ENCODE peak calls at places on chromosomes 4 and X, in ten cellular contexts. J is sigmoid colon, A is T-helper 9 cell, T is PC-9, G is NCI-H1105, M is brain microvascular endothelial cell, U is ovary, F is NCI-H1092 treated with DMSO at 0.1 percent for 48 hours, H is hepatocyte, C is T follicular helper cell. Q is an unnamed sample.

GRCh38 chr4:21134994-21135393 is 434.7 kb downstream of the PACRGL start:
- DNase-seq in J (no peak), A (no peak), T (no peak), G (peak), M (no peak), U (no peak), F (peak), H (peak), C (no peak), Q (no peak)

GRCh38 chr4:56655209-56655626 is 25.9 kb downstream of the HOPX start:
- DNase-seq in J (peak), A (peak), T (no peak), G (peak), M (no peak), U (peak), F (peak), H (peak), C (no peak), Q (no peak)

GRCh38 chr4:122313001-122313400 is 65.8 kb upstream of the ADAD1 start:
- DNase-seq in J (no peak), A (no peak), T (no peak), G (no peak), M (no peak), U (no peak), F (no peak), H (no peak), C (no peak), Q (no peak)

GRCh38 chr4:121307441-121308327 is 73.1 kb downstream of the QRFPR start:
- DNase-seq in J (no peak), A (peak), T (no peak), G (peak), M (peak), U (no peak), F (peak), H (peak), C (peak), Q (peak)

GRCh38 chr4:167930171-167930570 is 162.2 kb upstream of the ANXA10 start:
- DNase-seq in J (no peak), A (no peak), T (no peak), G (no peak), M (no peak), U (no peak), F (no peak), H (no peak), C (no peak), Q (no peak)

GRCh38 chr4:70544279-70544870 is 26.0 kb downstream of the AMTN start:
- DNase-seq in J (no peak), A (no peak), T (no peak), G (no peak), M (peak), U (no peak), F (no peak), H (peak), C (no peak), Q (no peak)

GRCh38 chr4:56293121-56293520 is 94.2 kb downstream of the AASDH start:
- DNase-seq in J (no peak), A (no peak), T (no peak), G (no peak), M (no peak), U (no peak), F (no peak), H (no peak), C (no peak), Q (no peak)

GRCh38 chrX:83916525-83916924 is 55.6 kb downstream of the CYLC1 start:
- DNase-seq in J (no peak), A (no peak), T (no peak), G (no peak), M (no peak), U (no peak), F (peak), H (peak), C (no peak), Q (no peak)

GRCh38 chr4:86688026-86688425 is 93.9 kb downstream of the PTPN13 start:
- DNase-seq in J (no peak), A (no peak), T (no peak), G (no peak), M (no peak), U (no peak), F (no peak), H (no peak), C (no peak), Q (no peak)

GRCh38 chrX:7985568-7985967 is 58.4 kb upstream of the PNPLA4 start:
- DNase-seq in J (no peak), A (no peak), T (no peak), G (no peak), M (no peak), U (no peak), F (no peak), H (no peak), C (no peak), Q (no peak)

GRCh38 chr4:7772708-7773385 is 166.8 kb downstream of the AFAP1 start:
- DNase-seq in J (peak), A (no peak), T (no peak), G (no peak), M (no peak), U (peak), F (no peak), H (no peak), C (no peak), Q (no peak)

GRCh38 chr4:142719854-142720541 is 126.1 kb downstream of the INPP4B start:
- DNase-seq in J (no peak), A (no peak), T (peak), G (no peak), M (no peak), U (no peak), F (no peak), H (peak), C (no peak), Q (no peak)

GRCh38 chr4:10625130-10625529 is 59.4 kb downstream of the CLNK start:
- DNase-seq in J (no peak), A (no peak), T (no peak), G (no peak), M (no peak), U (no peak), F (peak), H (peak), C (no peak), Q (no peak)

GRCh38 chr4:165439344-165439743 is 60.5 kb downstream of the CPE start:
- DNase-seq in J (no peak), A (no peak), T (peak), G (no peak), M (no peak), U (no peak), F (peak), H (no peak), C (no peak), Q (no peak)

GRCh38 chr4:8537041-8537461 is 43.1 kb upstream of the GPR78 start:
- DNase-seq in J (peak), A (no peak), T (peak), G (peak), M (peak), U (peak), F (peak), H (peak), C (no peak), Q (peak)

GRCh38 chr4:98673978-98674377 is 15.6 kb upstream of the TSPAN5 start:
- DNase-seq in J (no peak), A (no peak), T (no peak), G (no peak), M (no peak), U (no peak), F (no peak), H (no peak), C (no peak), Q (no peak)

GRCh38 chrX:139203681-139204575 is 326.6 kb upstream of the F9 start:
- DNase-seq in J (no peak), A (no peak), T (no peak), G (no peak), M (no peak), U (peak), F (peak), H (peak), C (no peak), Q (no peak)

GRCh38 chr4:185256444-185256843 is 47.0 kb downstream of the SNX25 start:
- DNase-seq in J (no peak), A (peak), T (no peak), G (no peak), M (peak), U (no peak), F (no peak), H (no peak), C (no peak), Q (no peak)

GRCh38 chr4:1206299-1207156 is 34.1 kb upstream of the SPON2 start:
- DNase-seq in J (peak), A (no peak), T (no peak), G (no peak), M (no peak), U (peak), F (no peak), H (no peak), C (no peak), Q (no peak)

GRCh38 chr4:81486502-81486901 is 14.8 kb upstream of the RASGEF1B start:
- DNase-seq in J (no peak), A (no peak), T (no peak), G (no peak), M (no peak), U (no peak), F (no peak), H (no peak), C (no peak), Q (no peak)

GRCh38 chr4:97013309-97014106 is 1129.8 kb downstream of the STPG2 start:
- DNase-seq in J (no peak), A (no peak), T (no peak), G (no peak), M (no peak), U (no peak), F (no peak), H (peak), C (no peak), Q (no peak)

GRCh38 chr4:139392797-139393196 is 61.1 kb upstream of the RAB33B start:
- DNase-seq in J (no peak), A (no peak), T (no peak), G (no peak), M (no peak), U (no peak), F (no peak), H (no peak), C (no peak), Q (no peak)

GRCh38 chr4:23881052-23881501 is 8.8 kb downstream of the PPARGC1A start:
- DNase-seq in J (no peak), A (no peak), T (no peak), G (no peak), M (no peak), U (no peak), F (no peak), H (no peak), C (no peak), Q (no peak)

GRCh38 chr4:138007572-138007971 is 234.6 kb downstream of the SLC7A11 start:
- DNase-seq in J (no peak), A (no peak), T (no peak), G (no peak), M (no peak), U (no peak), F (no peak), H (no peak), C (no peak), Q (no peak)

GRCh38 chr4:86338521-86338920 is 21.3 kb downstream of the MAPK10 start:
- DNase-seq in J (no peak), A (no peak), T (no peak), G (no peak), M (no peak), U (no peak), F (no peak), H (no peak), C (no peak), Q (no peak)

GRCh38 chrX:141185366-141185765 is 8.4 kb upstream of the LDOC1 start:
- DNase-seq in J (no peak), A (no peak), T (no peak), G (no peak), M (no peak), U (no peak), F (no peak), H (no peak), C (no peak), Q (no peak)

GRCh38 chr4:2009651-2010233 is 968 bp upstream of the NELFA start:
- DNase-seq in J (no peak), A (peak), T (peak), G (peak), M (peak), U (peak), F (peak), H (peak), C (peak), Q (peak)

GRCh38 chrX:134144231-134144630 is 92.8 kb upstream of the CCDC160 start:
- DNase-seq in J (no peak), A (no peak), T (no peak), G (no peak), M (no peak), U (no peak), F (no peak), H (no peak), C (no peak), Q (no peak)

GRCh38 chr4:3725936-3726895 is 40.0 kb upstream of the ADRA2C start:
- DNase-seq in J (no peak), A (no peak), T (no peak), G (no peak), M (no peak), U (peak), F (no peak), H (no peak), C (no peak), Q (no peak)